ENCODE peak calls at places on chromosomes 11 and 22, in seven cellular contexts. One of them, this sample, is unnamed.
A peak's percentile ranks its signal among the peaks of the same experiment; 100 is the strongest.

GRCh38 chr22:19109198-19110063 is 12.8 kb downstream of the DGCR2 start:
- DNase-seq in stimulated activated CD4-positive, alpha-beta T cell treated with anti-CD3 and anti-CD28 coated beads, Interleukin-12 subunit alpha, Interleukin-12 subunit beta, amount 100 ng/mL, for 4 hours: peak; percentile 14
- DNase-seq in cerebellar cortex: no peak
- DNase-seq in activated naive CD8-positive, alpha-beta T cell treated with anti-CD3 and anti-CD28 coated beads, Interleukin-2, amount 50 U/mL, for 24 hours: peak; percentile 30
- DNase-seq in lower lobe of right lung: no peak
- DNase-seq in DMS153: peak; percentile 16
- DNase-seq in activated CD4-positive, CD25-positive, alpha-beta regulatory T cell treated with anti-CD3 and anti-CD28 coated beads, Interleukin-2, amount 50 U/mL, for 72 hours: no peak
- DNase-seq in this sample: no peak

GRCh38 chr11:79434263-79434662 is 6.6 kb downstream of the TENM4 start:
- DNase-seq in DMS153: no peak
- DNase-seq in cerebellar cortex: no peak
- DNase-seq in stimulated activated CD4-positive, alpha-beta T cell treated with anti-CD3 and anti-CD28 coated beads, Interleukin-12 subunit alpha, Interleukin-12 subunit beta, amount 100 ng/mL, for 4 hours: no peak
- DNase-seq in activated CD4-positive, CD25-positive, alpha-beta regulatory T cell treated with anti-CD3 and anti-CD28 coated beads, Interleukin-2, amount 50 U/mL, for 72 hours: no peak
- DNase-seq in activated naive CD8-positive, alpha-beta T cell treated with anti-CD3 and anti-CD28 coated beads, Interleukin-2, amount 50 U/mL, for 24 hours: no peak
- DNase-seq in lower lobe of right lung: no peak
- DNase-seq in this sample: no peak

GRCh38 chr22:36546092-36546804 is 17.3 kb upstream of the EIF3D start:
- DNase-seq in lower lobe of right lung: no peak
- DNase-seq in cerebellar cortex: peak; percentile 79
- DNase-seq in activated naive CD8-positive, alpha-beta T cell treated with anti-CD3 and anti-CD28 coated beads, Interleukin-2, amount 50 U/mL, for 24 hours: peak; percentile 44
- DNase-seq in DMS153: peak; percentile 47
- DNase-seq in stimulated activated CD4-positive, alpha-beta T cell treated with anti-CD3 and anti-CD28 coated beads, Interleukin-12 subunit alpha, Interleukin-12 subunit beta, amount 100 ng/mL, for 4 hours: peak; percentile 21
- DNase-seq in activated CD4-positive, CD25-positive, alpha-beta regulatory T cell treated with anti-CD3 and anti-CD28 coated beads, Interleukin-2, amount 50 U/mL, for 72 hours: no peak
- DNase-seq in this sample: no peak

GRCh38 chr11:128498846-128499245 is 88.5 kb downstream of the ETS1 start:
- DNase-seq in stimulated activated CD4-positive, alpha-beta T cell treated with anti-CD3 and anti-CD28 coated beads, Interleukin-12 subunit alpha, Interleukin-12 subunit beta, amount 100 ng/mL, for 4 hours: no peak
- DNase-seq in lower lobe of right lung: no peak
- DNase-seq in activated naive CD8-positive, alpha-beta T cell treated with anti-CD3 and anti-CD28 coated beads, Interleukin-2, amount 50 U/mL, for 24 hours: no peak
- DNase-seq in cerebellar cortex: peak; percentile 14
- DNase-seq in activated CD4-positive, CD25-positive, alpha-beta regulatory T cell treated with anti-CD3 and anti-CD28 coated beads, Interleukin-2, amount 50 U/mL, for 72 hours: no peak
- DNase-seq in DMS153: no peak
- DNase-seq in this sample: no peak

GRCh38 chr11:21969841-21970240 is 223.0 kb upstream of the ANO5 start:
- DNase-seq in stimulated activated CD4-positive, alpha-beta T cell treated with anti-CD3 and anti-CD28 coated beads, Interleukin-12 subunit alpha, Interleukin-12 subunit beta, amount 100 ng/mL, for 4 hours: no peak
- DNase-seq in cerebellar cortex: no peak
- DNase-seq in DMS153: no peak
- DNase-seq in activated naive CD8-positive, alpha-beta T cell treated with anti-CD3 and anti-CD28 coated beads, Interleukin-2, amount 50 U/mL, for 24 hours: no peak
- DNase-seq in lower lobe of right lung: no peak
- DNase-seq in activated CD4-positive, CD25-positive, alpha-beta regulatory T cell treated with anti-CD3 and anti-CD28 coated beads, Interleukin-2, amount 50 U/mL, for 72 hours: no peak
- DNase-seq in this sample: no peak

GRCh38 chr22:30405731-30406130 is 8.9 kb downstream of the SEC14L2 start:
- DNase-seq in DMS153: no peak
- DNase-seq in stimulated activated CD4-positive, alpha-beta T cell treated with anti-CD3 and anti-CD28 coated beads, Interleukin-12 subunit alpha, Interleukin-12 subunit beta, amount 100 ng/mL, for 4 hours: no peak
- DNase-seq in cerebellar cortex: no peak
- DNase-seq in activated CD4-positive, CD25-positive, alpha-beta regulatory T cell treated with anti-CD3 and anti-CD28 coated beads, Interleukin-2, amount 50 U/mL, for 72 hours: no peak
- DNase-seq in activated naive CD8-positive, alpha-beta T cell treated with anti-CD3 and anti-CD28 coated beads, Interleukin-2, amount 50 U/mL, for 24 hours: no peak
- DNase-seq in lower lobe of right lung: no peak
- DNase-seq in this sample: no peak

GRCh38 chr11:65431452-65432132 is 9.0 kb downstream of the NEAT1 start:
- DNase-seq in lower lobe of right lung: no peak
- DNase-seq in cerebellar cortex: peak; percentile 30
- DNase-seq in stimulated activated CD4-positive, alpha-beta T cell treated with anti-CD3 and anti-CD28 coated beads, Interleukin-12 subunit alpha, Interleukin-12 subunit beta, amount 100 ng/mL, for 4 hours: no peak
- DNase-seq in activated naive CD8-positive, alpha-beta T cell treated with anti-CD3 and anti-CD28 coated beads, Interleukin-2, amount 50 U/mL, for 24 hours: no peak
- DNase-seq in activated CD4-positive, CD25-positive, alpha-beta regulatory T cell treated with anti-CD3 and anti-CD28 coated beads, Interleukin-2, amount 50 U/mL, for 72 hours: peak; percentile 21
- DNase-seq in DMS153: no peak
- DNase-seq in this sample: no peak

GRCh38 chr11:77303328-77303727 is 1.8 kb upstream of the GDPD4 start:
- DNase-seq in DMS153: no peak
- DNase-seq in cerebellar cortex: no peak
- DNase-seq in activated CD4-positive, CD25-positive, alpha-beta regulatory T cell treated with anti-CD3 and anti-CD28 coated beads, Interleukin-2, amount 50 U/mL, for 72 hours: no peak
- DNase-seq in stimulated activated CD4-positive, alpha-beta T cell treated with anti-CD3 and anti-CD28 coated beads, Interleukin-12 subunit alpha, Interleukin-12 subunit beta, amount 100 ng/mL, for 4 hours: no peak
- DNase-seq in activated naive CD8-positive, alpha-beta T cell treated with anti-CD3 and anti-CD28 coated beads, Interleukin-2, amount 50 U/mL, for 24 hours: no peak
- DNase-seq in lower lobe of right lung: no peak
- DNase-seq in this sample: no peak

GRCh38 chr11:14565845-14566244 is 45.7 kb upstream of the PSMA1 start:
- DNase-seq in stimulated activated CD4-positive, alpha-beta T cell treated with anti-CD3 and anti-CD28 coated beads, Interleukin-12 subunit alpha, Interleukin-12 subunit beta, amount 100 ng/mL, for 4 hours: no peak
- DNase-seq in activated CD4-positive, CD25-positive, alpha-beta regulatory T cell treated with anti-CD3 and anti-CD28 coated beads, Interleukin-2, amount 50 U/mL, for 72 hours: no peak
- DNase-seq in cerebellar cortex: peak; percentile 45
- DNase-seq in DMS153: no peak
- DNase-seq in lower lobe of right lung: no peak
- DNase-seq in activated naive CD8-positive, alpha-beta T cell treated with anti-CD3 and anti-CD28 coated beads, Interleukin-2, amount 50 U/mL, for 24 hours: no peak
- DNase-seq in this sample: no peak

GRCh38 chr11:26778000-26778757 is 56.3 kb upstream of the SLC5A12 start:
- DNase-seq in lower lobe of right lung: no peak
- DNase-seq in activated CD4-positive, CD25-positive, alpha-beta regulatory T cell treated with anti-CD3 and anti-CD28 coated beads, Interleukin-2, amount 50 U/mL, for 72 hours: no peak
- DNase-seq in activated naive CD8-positive, alpha-beta T cell treated with anti-CD3 and anti-CD28 coated beads, Interleukin-2, amount 50 U/mL, for 24 hours: no peak
- DNase-seq in stimulated activated CD4-positive, alpha-beta T cell treated with anti-CD3 and anti-CD28 coated beads, Interleukin-12 subunit alpha, Interleukin-12 subunit beta, amount 100 ng/mL, for 4 hours: no peak
- DNase-seq in DMS153: no peak
- DNase-seq in cerebellar cortex: no peak
- DNase-seq in this sample: no peak

GRCh38 chr11:34052608-34053160 is 1.2 kb downstream of the CAPRIN1 start:
- DNase-seq in activated CD4-positive, CD25-positive, alpha-beta regulatory T cell treated with anti-CD3 and anti-CD28 coated beads, Interleukin-2, amount 50 U/mL, for 72 hours: peak; percentile 52
- DNase-seq in DMS153: no peak
- DNase-seq in cerebellar cortex: no peak
- DNase-seq in activated naive CD8-positive, alpha-beta T cell treated with anti-CD3 and anti-CD28 coated beads, Interleukin-2, amount 50 U/mL, for 24 hours: peak; percentile 34
- DNase-seq in lower lobe of right lung: peak; percentile 52
- DNase-seq in stimulated activated CD4-positive, alpha-beta T cell treated with anti-CD3 and anti-CD28 coated beads, Interleukin-12 subunit alpha, Interleukin-12 subunit beta, amount 100 ng/mL, for 4 hours: peak; percentile 32
- DNase-seq in this sample: no peak

GRCh38 chr11:83222499-83222898 is 29.0 kb downstream of the ANKRD42 start:
- DNase-seq in cerebellar cortex: no peak
- DNase-seq in stimulated activated CD4-positive, alpha-beta T cell treated with anti-CD3 and anti-CD28 coated beads, Interleukin-12 subunit alpha, Interleukin-12 subunit beta, amount 100 ng/mL, for 4 hours: no peak
- DNase-seq in lower lobe of right lung: no peak
- DNase-seq in activated naive CD8-positive, alpha-beta T cell treated with anti-CD3 and anti-CD28 coated beads, Interleukin-2, amount 50 U/mL, for 24 hours: no peak
- DNase-seq in DMS153: no peak
- DNase-seq in activated CD4-positive, CD25-positive, alpha-beta regulatory T cell treated with anti-CD3 and anti-CD28 coated beads, Interleukin-2, amount 50 U/mL, for 72 hours: no peak
- DNase-seq in this sample: no peak

GRCh38 chr11:73734996-73735395 is 25.9 kb downstream of the RAB6A start:
- DNase-seq in activated CD4-positive, CD25-positive, alpha-beta regulatory T cell treated with anti-CD3 and anti-CD28 coated beads, Interleukin-2, amount 50 U/mL, for 72 hours: no peak
- DNase-seq in DMS153: no peak
- DNase-seq in stimulated activated CD4-positive, alpha-beta T cell treated with anti-CD3 and anti-CD28 coated beads, Interleukin-12 subunit alpha, Interleukin-12 subunit beta, amount 100 ng/mL, for 4 hours: no peak
- DNase-seq in cerebellar cortex: no peak
- DNase-seq in activated naive CD8-positive, alpha-beta T cell treated with anti-CD3 and anti-CD28 coated beads, Interleukin-2, amount 50 U/mL, for 24 hours: no peak
- DNase-seq in lower lobe of right lung: no peak
- DNase-seq in this sample: no peak

GRCh38 chr11:36411202-36411640 is 98.9 kb downstream of the TRAF6 start:
- DNase-seq in activated naive CD8-positive, alpha-beta T cell treated with anti-CD3 and anti-CD28 coated beads, Interleukin-2, amount 50 U/mL, for 24 hours: peak; percentile 23
- DNase-seq in stimulated activated CD4-positive, alpha-beta T cell treated with anti-CD3 and anti-CD28 coated beads, Interleukin-12 subunit alpha, Interleukin-12 subunit beta, amount 100 ng/mL, for 4 hours: no peak
- DNase-seq in lower lobe of right lung: peak; percentile 60
- DNase-seq in DMS153: no peak
- DNase-seq in cerebellar cortex: no peak
- DNase-seq in activated CD4-positive, CD25-positive, alpha-beta regulatory T cell treated with anti-CD3 and anti-CD28 coated beads, Interleukin-2, amount 50 U/mL, for 72 hours: no peak
- DNase-seq in this sample: no peak

GRCh38 chr22:22166941-22167713 is 77.5 kb upstream of the VPREB1 start:
- DNase-seq in activated CD4-positive, CD25-positive, alpha-beta regulatory T cell treated with anti-CD3 and anti-CD28 coated beads, Interleukin-2, amount 50 U/mL, for 72 hours: no peak
- DNase-seq in DMS153: no peak
- DNase-seq in cerebellar cortex: no peak
- DNase-seq in lower lobe of right lung: no peak
- DNase-seq in activated naive CD8-positive, alpha-beta T cell treated with anti-CD3 and anti-CD28 coated beads, Interleukin-2, amount 50 U/mL, for 24 hours: no peak
- DNase-seq in stimulated activated CD4-positive, alpha-beta T cell treated with anti-CD3 and anti-CD28 coated beads, Interleukin-12 subunit alpha, Interleukin-12 subunit beta, amount 100 ng/mL, for 4 hours: no peak
- DNase-seq in this sample: no peak

GRCh38 chr11:63711838-63712237 is 30.5 kb downstream of the RTN3 start:
- DNase-seq in cerebellar cortex: no peak
- DNase-seq in activated naive CD8-positive, alpha-beta T cell treated with anti-CD3 and anti-CD28 coated beads, Interleukin-2, amount 50 U/mL, for 24 hours: no peak
- DNase-seq in stimulated activated CD4-positive, alpha-beta T cell treated with anti-CD3 and anti-CD28 coated beads, Interleukin-12 subunit alpha, Interleukin-12 subunit beta, amount 100 ng/mL, for 4 hours: no peak
- DNase-seq in DMS153: no peak
- DNase-seq in lower lobe of right lung: no peak
- DNase-seq in activated CD4-positive, CD25-positive, alpha-beta regulatory T cell treated with anti-CD3 and anti-CD28 coated beads, Interleukin-2, amount 50 U/mL, for 72 hours: no peak
- DNase-seq in this sample: no peak

GRCh38 chr11:95653099-95653498 is 136.5 kb downstream of the FAM76B start:
- DNase-seq in activated naive CD8-positive, alpha-beta T cell treated with anti-CD3 and anti-CD28 coated beads, Interleukin-2, amount 50 U/mL, for 24 hours: no peak
- DNase-seq in DMS153: no peak
- DNase-seq in lower lobe of right lung: no peak
- DNase-seq in cerebellar cortex: no peak
- DNase-seq in activated CD4-positive, CD25-positive, alpha-beta regulatory T cell treated with anti-CD3 and anti-CD28 coated beads, Interleukin-2, amount 50 U/mL, for 72 hours: no peak
- DNase-seq in stimulated activated CD4-positive, alpha-beta T cell treated with anti-CD3 and anti-CD28 coated beads, Interleukin-12 subunit alpha, Interleukin-12 subunit beta, amount 100 ng/mL, for 4 hours: no peak
- DNase-seq in this sample: no peak

This sample was measured in kidney.